ENCODE peak calls at places on chromosomes 16 and 17, in seven cellular contexts. D is AG10803, O is tibial nerve, Y is testis, F is stomach, E is fibroblast of mammary gland, I is choroid plexus epithelial cell. Q is an unnamed sample.

GRCh38 chr17:72432143-72432604 is 311.4 kb downstream of the SOX9 start:
- DNase-seq in D (no peak), O (no peak), Y (peak; percentile 23), F (no peak), E (no peak), I (peak; percentile 50), Q (no peak)

GRCh38 chr16:47063011-47063724 is 80.6 kb downstream of the NETO2 start:
- DNase-seq in D (no peak), O (no peak), Y (no peak), F (no peak), E (no peak), I (no peak), Q (no peak)

GRCh38 chr16:4414187-4414909 is 2.0 kb downstream of the CORO7 start:
- DNase-seq in D (no peak), O (no peak), Y (no peak), F (peak; percentile 48), E (no peak), I (no peak), Q (peak; percentile 98)

GRCh38 chr16:57381791-57382534 is 9.7 kb downstream of the CX3CL1 start:
- DNase-seq in D (no peak), O (no peak), Y (peak; percentile 33), F (no peak), E (no peak), I (no peak), Q (no peak)

GRCh38 chr17:418421-418751 is 65.8 kb upstream of the RPH3AL start:
- DNase-seq in D (no peak), O (no peak), Y (no peak), F (no peak), E (no peak), I (no peak), Q (no peak)

GRCh38 chr16:89193021-89193575 is 7.2 kb downstream of the SLC22A31 start:
- DNase-seq in D (peak; percentile 93), O (no peak), Y (no peak), F (peak; percentile 62), E (peak; percentile 91), I (no peak), Q (no peak)

GRCh38 chr17:83084621-83085056 is 5.2 kb downstream of the METRNL start:
- DNase-seq in D (no peak), O (no peak), Y (no peak), F (peak; percentile 63), E (no peak), I (no peak), Q (no peak)

GRCh38 chr17:33874617-33875060 is 380.4 kb upstream of the CCL2 start:
- DNase-seq in D (no peak), O (no peak), Y (no peak), F (no peak), E (no peak), I (no peak), Q (no peak)

GRCh38 chr17:37168731-37169353 is 206.9 kb upstream of the C17orf78 start:
- DNase-seq in D (no peak), O (no peak), Y (no peak), F (no peak), E (no peak), I (peak; percentile 7), Q (no peak)

GRCh38 chr17:80782536-80783427 is 208.9 kb upstream of the CHMP6 start:
- DNase-seq in D (peak; percentile 44), O (no peak), Y (no peak), F (no peak), E (no peak), I (peak; percentile 59), Q (peak; percentile 46)

GRCh38 chr17:6455321-6455705 is 11.1 kb downstream of the PIMREG start:
- DNase-seq in D (no peak), O (no peak), Y (no peak), F (peak; percentile 60), E (peak; percentile 10), I (peak; percentile 36), Q (peak; percentile 44)

GRCh38 chr16:1979271-1980025 is 1.8 kb downstream of the NOXO1 start:
- DNase-seq in D (no peak), O (no peak), Y (peak; percentile 73), F (peak; percentile 93), E (peak; percentile 15), I (no peak), Q (no peak)

GRCh38 chr17:8375738-8376259 is 705 bp downstream of the KRABD2 start:
- DNase-seq in D (no peak), O (no peak), Y (no peak), F (no peak), E (peak; percentile 44), I (no peak), Q (no peak)
- H3K4me3 ChIP-seq in D (peak overlapping the region; percentile 88), O (peak overlapping the region; percentile 52), Y (peak overlapping the region; percentile 90), F (peak overlapping the region; percentile 78), E (peak overlapping the region; percentile 77), I (peak overlapping the region; percentile 84), Q (peak overlapping the region; percentile 72)

DNA sequence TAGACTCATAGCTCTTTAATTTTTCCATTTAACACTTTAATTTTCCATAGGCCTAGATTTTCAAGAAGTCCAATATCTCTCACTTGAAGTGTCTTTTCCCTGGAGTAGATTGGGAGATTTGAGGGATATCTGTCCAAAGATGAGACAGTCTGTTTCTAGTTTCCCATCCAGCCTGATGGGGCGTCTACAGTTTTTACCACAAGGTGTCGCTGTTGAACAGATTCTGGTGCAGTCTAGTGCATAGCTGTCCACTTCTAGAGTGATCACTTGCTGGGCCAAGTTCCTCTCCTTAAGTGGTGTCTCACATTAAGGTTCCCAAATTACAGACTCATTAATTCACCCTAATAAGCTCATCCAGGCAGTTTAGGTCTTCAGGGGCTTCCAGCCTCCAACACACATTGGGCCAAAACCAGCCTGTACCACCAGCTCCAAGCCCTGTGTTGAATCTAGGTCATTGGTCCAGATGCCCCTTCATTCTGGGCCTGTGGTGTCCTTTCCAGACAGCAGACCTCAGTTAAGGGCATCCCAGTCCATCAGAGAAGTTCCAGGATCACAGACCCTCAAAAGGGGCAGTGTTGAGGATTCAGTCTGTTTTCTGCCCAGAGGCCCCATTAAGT is 9.4 kb downstream of the SNX20 start:
- DNase-seq in D (no peak), O (no peak), Y (peak; percentile 69), F (no peak), E (peak; percentile 56), I (peak; percentile 49), Q (peak; percentile 60)
- TF ChIP-seq CTCF in D (peak; percentile 45), O (peak; percentile 12), Y (peak; percentile 45), F (no peak), E (peak; percentile 67), I (peak; percentile 75), Q (peak; percentile 58)

DNA sequence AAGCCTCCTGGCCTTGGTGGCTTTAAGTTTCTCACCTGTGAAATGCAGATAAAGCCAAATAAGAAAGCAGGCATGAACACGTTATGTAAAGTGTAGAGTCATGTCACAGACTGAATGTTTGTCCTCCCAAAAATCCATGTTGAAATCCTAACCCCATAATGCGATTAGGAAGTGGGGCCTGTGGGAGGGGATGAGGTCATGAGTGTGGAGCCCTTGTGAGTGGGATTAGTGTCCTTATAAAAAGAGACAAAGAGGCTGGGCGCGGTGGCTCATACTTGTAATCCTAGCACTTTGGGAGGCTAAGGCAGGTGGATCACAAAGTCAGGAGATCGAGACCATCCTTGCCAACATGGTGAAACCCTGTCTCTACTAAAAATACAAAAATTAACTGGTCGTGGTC is 19.5 kb upstream of the C16orf78 start:
- DNase-seq in D (no peak), O (no peak), Y (no peak), F (no peak), E (no peak), I (no peak), Q (no peak)
- H3K4me3 ChIP-seq in D (no peak overlapping the region), O (no peak overlapping the region), Y (no peak overlapping the region), F (no peak overlapping the region), E (no peak overlapping the region), I (no peak overlapping the region), Q (no peak overlapping the region)

GRCh38 chr16:30526823-30527634 is 663 bp upstream of the ZNF768 start:
- DNase-seq in D (peak; percentile 96), O (peak; percentile 96), Y (peak; percentile 99), F (peak; percentile 99), E (peak; percentile 95), I (peak; percentile 99), Q (peak; percentile 98)
- TF ChIP-seq CTCF in D (peak; percentile 42), O (peak; percentile 27), Y (peak; percentile 30), F (no peak), E (no peak), I (peak; percentile 33), Q (peak; percentile 35)